ENCODE peak calls at places on chromosome 17, in eight cellular contexts. One of them, this sample, is unnamed.

GRCh38 chr17:77767148-77767547 is 191.4 kb upstream of the TNRC6C start:
- DNase-seq in HTR-8/SVneo: no peak
- DNase-seq in GM06990: no peak
- DNase-seq in iris pigment epithelial cell: no peak
- DNase-seq in A549: no peak
- DNase-seq in GM23248: no peak
- DNase-seq in stimulated activated CD8-positive, alpha-beta memory T cell treated with anti-CD3 and anti-CD28 coated beads, Interleukin-7, amount 100 ng/mL, for 4 hours: no peak
- DNase-seq in WTC11: no peak
- DNase-seq in this sample: no peak

GRCh38 chr17:18187816-18188761 is 4.5 kb downstream of the ALKBH5 start:
- DNase-seq in HTR-8/SVneo: no peak
- DNase-seq in GM06990: no peak
- DNase-seq in iris pigment epithelial cell: peak
- DNase-seq in A549: no peak
- DNase-seq in GM23248: peak
- DNase-seq in stimulated activated CD8-positive, alpha-beta memory T cell treated with anti-CD3 and anti-CD28 coated beads, Interleukin-7, amount 100 ng/mL, for 4 hours: no peak
- DNase-seq in WTC11: no peak
- DNase-seq in this sample: no peak

GRCh38 chr17:419073-419735 is 66.6 kb upstream of the RPH3AL start:
- DNase-seq in HTR-8/SVneo: no peak
- DNase-seq in GM06990: no peak
- DNase-seq in iris pigment epithelial cell: no peak
- DNase-seq in A549: no peak
- DNase-seq in GM23248: no peak
- DNase-seq in stimulated activated CD8-positive, alpha-beta memory T cell treated with anti-CD3 and anti-CD28 coated beads, Interleukin-7, amount 100 ng/mL, for 4 hours: no peak
- DNase-seq in WTC11: no peak
- DNase-seq in this sample: no peak

GRCh38 chr17:76447931-76448652 is 4.9 kb downstream of the UBE2O start:
- DNase-seq in HTR-8/SVneo: no peak
- DNase-seq in GM06990: no peak
- DNase-seq in iris pigment epithelial cell: no peak
- DNase-seq in A549: no peak
- DNase-seq in GM23248: peak
- DNase-seq in stimulated activated CD8-positive, alpha-beta memory T cell treated with anti-CD3 and anti-CD28 coated beads, Interleukin-7, amount 100 ng/mL, for 4 hours: no peak
- DNase-seq in WTC11: no peak
- DNase-seq in this sample: no peak

GRCh38 chr17:55161935-55162555 is 102.7 kb upstream of the HLF start:
- DNase-seq in HTR-8/SVneo: peak
- DNase-seq in GM06990: no peak
- DNase-seq in iris pigment epithelial cell: peak
- DNase-seq in A549: peak
- DNase-seq in GM23248: peak
- DNase-seq in stimulated activated CD8-positive, alpha-beta memory T cell treated with anti-CD3 and anti-CD28 coated beads, Interleukin-7, amount 100 ng/mL, for 4 hours: no peak
- DNase-seq in WTC11: no peak
- DNase-seq in this sample: no peak

GRCh38 chr17:15303293-15303692 is 38.1 kb downstream of the TEKT3 start:
- DNase-seq in HTR-8/SVneo: no peak
- DNase-seq in GM06990: no peak
- DNase-seq in iris pigment epithelial cell: no peak
- DNase-seq in A549: no peak
- DNase-seq in GM23248: no peak
- DNase-seq in stimulated activated CD8-positive, alpha-beta memory T cell treated with anti-CD3 and anti-CD28 coated beads, Interleukin-7, amount 100 ng/mL, for 4 hours: no peak
- DNase-seq in WTC11: no peak
- DNase-seq in this sample: no peak

GRCh38 chr17:79737922-79738578 is 7.3 kb downstream of the ENPP7 start:
- DNase-seq in HTR-8/SVneo: no peak
- DNase-seq in GM06990: no peak
- DNase-seq in iris pigment epithelial cell: no peak
- DNase-seq in A549: no peak
- DNase-seq in GM23248: no peak
- DNase-seq in stimulated activated CD8-positive, alpha-beta memory T cell treated with anti-CD3 and anti-CD28 coated beads, Interleukin-7, amount 100 ng/mL, for 4 hours: no peak
- DNase-seq in WTC11: no peak
- DNase-seq in this sample: no peak

GRCh38 chr17:46783031-46783593 is 35.4 kb downstream of the WNT3 start:
- DNase-seq in HTR-8/SVneo: no peak
- DNase-seq in GM06990: no peak
- DNase-seq in iris pigment epithelial cell: no peak
- DNase-seq in A549: no peak
- DNase-seq in GM23248: no peak
- DNase-seq in stimulated activated CD8-positive, alpha-beta memory T cell treated with anti-CD3 and anti-CD28 coated beads, Interleukin-7, amount 100 ng/mL, for 4 hours: no peak
- DNase-seq in WTC11: no peak
- DNase-seq in this sample: no peak

GRCh38 chr17:83025636-83026280 is 53.7 kb upstream of the METRNL start:
- DNase-seq in HTR-8/SVneo: no peak
- DNase-seq in GM06990: no peak
- DNase-seq in iris pigment epithelial cell: no peak
- DNase-seq in A549: no peak
- DNase-seq in GM23248: no peak
- DNase-seq in stimulated activated CD8-positive, alpha-beta memory T cell treated with anti-CD3 and anti-CD28 coated beads, Interleukin-7, amount 100 ng/mL, for 4 hours: no peak
- DNase-seq in WTC11: no peak
- DNase-seq in this sample: no peak

GRCh38 chr17:79849953-79850352 is 10.7 kb upstream of the CBX4 start:
- DNase-seq in HTR-8/SVneo: no peak
- DNase-seq in GM06990: no peak
- DNase-seq in iris pigment epithelial cell: no peak
- DNase-seq in A549: no peak
- DNase-seq in GM23248: no peak
- DNase-seq in stimulated activated CD8-positive, alpha-beta memory T cell treated with anti-CD3 and anti-CD28 coated beads, Interleukin-7, amount 100 ng/mL, for 4 hours: no peak
- DNase-seq in WTC11: no peak
- DNase-seq in this sample: no peak

GRCh38 chr17:79087428-79088143 is 13.0 kb downstream of the ENGASE start:
- DNase-seq in HTR-8/SVneo: peak
- DNase-seq in GM06990: peak
- DNase-seq in iris pigment epithelial cell: peak
- DNase-seq in A549: peak
- DNase-seq in GM23248: peak
- DNase-seq in stimulated activated CD8-positive, alpha-beta memory T cell treated with anti-CD3 and anti-CD28 coated beads, Interleukin-7, amount 100 ng/mL, for 4 hours: peak
- DNase-seq in WTC11: peak
- DNase-seq in this sample: no peak

GRCh38 chr17:51234162-51234561 is 25.7 kb downstream of the MBTD1 start:
- DNase-seq in HTR-8/SVneo: no peak
- DNase-seq in GM06990: no peak
- DNase-seq in iris pigment epithelial cell: no peak
- DNase-seq in A549: no peak
- DNase-seq in GM23248: no peak
- DNase-seq in stimulated activated CD8-positive, alpha-beta memory T cell treated with anti-CD3 and anti-CD28 coated beads, Interleukin-7, amount 100 ng/mL, for 4 hours: no peak
- DNase-seq in WTC11: no peak
- DNase-seq in this sample: no peak

GRCh38 chr17:73341350-73342056 is 29.7 kb upstream of the CDC42EP4 start:
- DNase-seq in HTR-8/SVneo: no peak
- DNase-seq in GM06990: no peak
- DNase-seq in iris pigment epithelial cell: no peak
- DNase-seq in A549: no peak
- DNase-seq in GM23248: no peak
- DNase-seq in stimulated activated CD8-positive, alpha-beta memory T cell treated with anti-CD3 and anti-CD28 coated beads, Interleukin-7, amount 100 ng/mL, for 4 hours: no peak
- DNase-seq in WTC11: no peak
- DNase-seq in this sample: no peak

GRCh38 chr17:19812407-19812806 is 55.3 kb downstream of the ULK2 start:
- DNase-seq in HTR-8/SVneo: no peak
- DNase-seq in GM06990: no peak
- DNase-seq in iris pigment epithelial cell: peak
- DNase-seq in A549: peak
- DNase-seq in GM23248: peak
- DNase-seq in stimulated activated CD8-positive, alpha-beta memory T cell treated with anti-CD3 and anti-CD28 coated beads, Interleukin-7, amount 100 ng/mL, for 4 hours: no peak
- DNase-seq in WTC11: no peak
- DNase-seq in this sample: no peak